ENCODE peak calls at places on chromosomes 5 and 9, in eight cellular contexts. B is A549, E is HCT116, K is astrocyte, D is mesendoderm, X is neural progenitor cell, A is IMR-90, M is mesenchymal stem cell. W is an unnamed sample.

GRCh38 chr9:27453860-27454553 is 70.1 kb upstream of the IFNK start:
- DNase-seq in B (no peak), E (no peak), K (no peak), D (no peak), X (no peak), A (no peak), M (no peak), W (no peak)

GRCh38 chr9:2502760-2503159 is 118.8 kb upstream of the VLDLR start:
- DNase-seq in B (no peak), E (no peak), K (peak), D (peak), X (no peak), A (peak), M (no peak), W (no peak)

GRCh38 chr5:95859327-95860060 is 37.0 kb upstream of the GLRX start:
- DNase-seq in B (peak), E (no peak), K (no peak), D (peak), X (no peak), A (no peak), M (no peak), W (no peak)

GRCh38 chr5:151758141-151758429 is 346 bp downstream of the ATOX1 start:
- DNase-seq in B (no peak), E (no peak), K (no peak), D (no peak), X (no peak), A (no peak), M (no peak), W (no peak)

GRCh38 chr5:157575096-157575872 is at the start of gene ADAM19:
- DNase-seq in B (peak), E (no peak), K (peak), D (no peak), X (peak), A (peak), M (peak), W (peak)

GRCh38 chr5:179822444-179822990 is 1.8 kb downstream of the SQSTM1 start:
- DNase-seq in B (no peak), E (no peak), K (no peak), D (no peak), X (no peak), A (no peak), M (peak), W (no peak)

GRCh38 chr5:109964136-109964535 is 274.4 kb downstream of the MAN2A1 start:
- DNase-seq in B (no peak), E (no peak), K (peak), D (no peak), X (no peak), A (no peak), M (no peak), W (no peak)

GRCh38 chr9:97293207-97293721 is 14.2 kb upstream of the CCDC180 start:
- DNase-seq in B (no peak), E (no peak), K (peak), D (peak), X (no peak), A (peak), M (peak), W (no peak)

GRCh38 chr5:10860196-10860543 is 99.1 kb upstream of the DAP start:
- DNase-seq in B (no peak), E (no peak), K (no peak), D (no peak), X (no peak), A (no peak), M (no peak), W (no peak)

GRCh38 chr9:72089461-72090130 is 29.2 kb upstream of the C9orf57 start:
- DNase-seq in B (no peak), E (no peak), K (no peak), D (no peak), X (no peak), A (no peak), M (no peak), W (no peak)

GRCh38 chr5:157548513-157549282 is 26.9 kb downstream of the ADAM19 start:
- DNase-seq in B (peak), E (no peak), K (peak), D (no peak), X (no peak), A (peak), M (peak), W (no peak)

DNA sequence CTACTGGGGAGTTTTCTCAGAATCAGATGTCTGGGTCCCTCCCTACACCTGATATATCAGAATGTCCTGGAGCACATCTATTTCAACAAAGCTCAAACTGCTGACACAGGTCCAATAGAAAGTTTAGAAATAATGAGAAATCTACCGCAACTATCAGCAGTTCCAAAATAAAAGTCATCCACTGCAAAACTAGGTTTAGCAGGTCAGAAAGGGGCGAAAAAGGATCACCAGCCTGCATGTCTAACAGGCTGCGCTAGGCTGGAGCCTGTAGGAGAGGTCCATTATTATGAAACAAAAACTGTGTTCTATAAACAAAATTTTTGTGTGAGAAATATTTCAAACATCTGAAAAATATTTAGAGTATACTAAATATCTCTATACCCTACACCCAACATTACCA is 84.1 kb upstream of the RNF38 start:
- DNase-seq in B (no peak), E (no peak), K (no peak), D (no peak), X (no peak), A (peak), M (no peak), W (no peak)
- H3K4me2 ChIP-seq in B (no peak), E (no peak), K (no peak), D (no peak), X (peak), A (no peak), M (no peak), W (no peak)

GRCh38 chr9:79193506-79194223 is 378.1 kb upstream of the TLE4 start:
- DNase-seq in B (no peak), E (no peak), K (no peak), D (no peak), X (no peak), A (no peak), M (no peak), W (no peak)
- H3K4me3 ChIP-seq in B (no peak), E (no peak), K (no peak), D (no peak), X (no peak), A (no peak), M (no peak), W (no peak)

DNA sequence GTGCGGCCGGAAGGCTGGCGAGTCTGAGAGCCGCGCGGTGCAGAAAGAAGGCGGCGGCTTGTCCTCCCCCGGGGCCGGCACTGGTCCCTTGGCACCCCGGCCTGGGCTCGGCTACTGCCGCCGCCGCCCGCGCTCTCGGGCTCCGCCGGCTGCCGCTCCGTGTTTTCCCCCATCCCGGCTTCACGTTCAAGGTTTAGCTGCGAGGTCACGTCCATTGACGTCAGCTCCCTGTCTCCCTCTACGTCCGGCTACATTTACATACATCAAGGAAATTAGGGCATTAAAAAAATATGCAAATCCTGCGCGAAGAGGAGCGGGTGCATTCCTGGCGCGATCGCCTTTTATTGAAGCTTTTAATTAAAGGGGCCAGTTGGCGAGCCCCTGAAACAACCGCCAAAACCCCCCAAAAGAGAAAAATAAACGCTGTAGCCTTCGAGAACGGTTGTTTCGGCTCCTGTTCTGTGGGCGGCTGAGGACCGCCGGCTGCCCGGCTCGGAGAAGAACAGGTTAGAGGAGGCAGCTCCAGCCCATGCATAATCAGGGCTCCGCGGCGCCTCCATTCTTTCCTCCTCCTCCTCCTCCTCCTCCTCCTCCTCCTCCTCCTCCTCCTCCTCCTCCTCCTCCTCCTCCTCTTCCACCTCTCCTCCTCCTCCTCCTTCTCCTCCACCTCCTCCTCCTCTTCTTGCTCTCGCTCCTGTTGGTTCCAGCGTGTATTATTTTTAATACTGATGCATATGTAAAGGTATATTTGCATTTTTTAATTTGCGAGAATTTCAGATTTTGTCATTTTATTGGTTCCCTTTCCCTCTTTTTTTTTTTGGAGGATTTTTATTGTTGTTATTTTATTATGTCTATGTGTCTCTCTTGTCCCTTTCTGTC is 207.0 kb downstream of the MEF2C start:
- DNase-seq in B (peak), E (peak), K (peak), D (peak), X (peak), A (peak), M (peak), W (peak)
- H3K4me2 ChIP-seq in B (peak), E (peak), K (peak), D (peak), X (peak), A (peak), M (peak), W (peak)

GRCh38 chr5:149072791-149073190 is 9.9 kb upstream of the SH3TC2 start:
- DNase-seq in B (no peak), E (no peak), K (no peak), D (no peak), X (no peak), A (no peak), M (no peak), W (no peak)

GRCh38 chr5:149072376-149072775 is 9.5 kb upstream of the SH3TC2 start:
- DNase-seq in B (no peak), E (no peak), K (no peak), D (no peak), X (no peak), A (no peak), M (no peak), W (no peak)

GRCh38 chr5:149071216-149071615 is 8.4 kb upstream of the SH3TC2 start:
- DNase-seq in B (no peak), E (no peak), K (no peak), D (no peak), X (no peak), A (no peak), M (no peak), W (no peak)

GRCh38 chr5:149071756-149072155 is 8.9 kb upstream of the SH3TC2 start:
- DNase-seq in B (no peak), E (no peak), K (no peak), D (no peak), X (no peak), A (no peak), M (no peak), W (no peak)

GRCh38 chr5:149069711-149070110 is 6.8 kb upstream of the SH3TC2 start:
- DNase-seq in B (no peak), E (no peak), K (no peak), D (no peak), X (no peak), A (no peak), M (no peak), W (no peak)
- H3K4me3 ChIP-seq in B (no peak), E (no peak), K (no peak), D (no peak), X (no peak), A (no peak), M (no peak), W (no peak)

GRCh38 chr5:115501457-115501856 is 43.1 kb downstream of the FEM1C start:
- DNase-seq in B (no peak), E (no peak), K (no peak), D (no peak), X (no peak), A (no peak), M (no peak), W (no peak)
- H3K4me2 ChIP-seq in B (no peak), E (no peak), K (no peak), D (no peak), X (no peak), A (no peak), M (no peak), W (no peak)

DNA sequence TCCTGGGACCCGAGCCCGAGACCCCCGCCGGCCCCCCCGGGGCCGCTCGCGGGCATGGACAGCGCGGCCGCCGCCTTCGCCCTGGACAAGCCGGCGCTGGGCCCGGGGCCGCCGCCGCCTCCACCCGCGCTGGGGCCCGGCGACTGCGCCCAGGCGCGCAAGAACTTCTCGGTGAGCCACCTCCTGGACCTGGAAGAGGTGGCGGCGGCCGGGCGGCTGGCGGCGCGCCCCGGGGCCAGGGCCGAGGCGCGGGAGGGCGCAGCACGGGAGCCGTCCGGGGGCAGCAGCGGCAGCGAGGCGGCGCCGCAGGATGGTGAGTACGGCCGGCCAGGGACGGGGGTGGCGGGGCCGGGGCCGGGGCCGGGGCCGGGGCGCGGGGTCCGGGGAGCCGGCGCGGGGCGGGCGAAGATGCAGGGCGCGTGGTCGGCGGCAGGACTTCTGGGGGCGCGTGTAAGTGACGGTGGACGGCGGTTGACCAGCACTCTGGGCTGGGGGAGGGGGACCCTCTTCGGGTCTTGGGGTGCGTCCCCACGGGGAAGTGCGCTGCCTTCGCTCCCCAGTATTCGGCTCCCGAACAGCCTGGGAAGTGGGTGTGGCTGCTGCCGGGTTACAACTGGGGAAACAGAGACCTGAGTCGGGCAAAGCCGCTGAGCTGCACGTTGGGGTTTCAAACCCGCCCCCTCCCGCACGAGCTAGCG is 516 bp downstream of the PRRX2 start:
- DNase-seq in B (no peak), E (no peak), K (no peak), D (no peak), X (peak), A (no peak), M (no peak), W (no peak)
- H3K4me3 ChIP-seq in B (peak), E (peak), K (no peak), D (no peak), X (peak), A (peak), M (no peak), W (no peak)

GRCh38 chr5:127077346-127077745 is 4.0 kb upstream of the C5orf63 start:
- DNase-seq in B (no peak), E (no peak), K (no peak), D (peak), X (no peak), A (no peak), M (peak), W (no peak)

GRCh38 chr5:127085371-127085770 is 12.1 kb upstream of the C5orf63 start:
- DNase-seq in B (no peak), E (no peak), K (no peak), D (no peak), X (no peak), A (no peak), M (no peak), W (no peak)

GRCh38 chr5:127076730-127077129 is 3.4 kb upstream of the C5orf63 start:
- DNase-seq in B (no peak), E (no peak), K (peak), D (no peak), X (no peak), A (peak), M (peak), W (no peak)

GRCh38 chr5:127084656-127085055 is 11.4 kb upstream of the C5orf63 start:
- DNase-seq in B (no peak), E (no peak), K (no peak), D (no peak), X (no peak), A (no peak), M (no peak), W (no peak)

DNA sequence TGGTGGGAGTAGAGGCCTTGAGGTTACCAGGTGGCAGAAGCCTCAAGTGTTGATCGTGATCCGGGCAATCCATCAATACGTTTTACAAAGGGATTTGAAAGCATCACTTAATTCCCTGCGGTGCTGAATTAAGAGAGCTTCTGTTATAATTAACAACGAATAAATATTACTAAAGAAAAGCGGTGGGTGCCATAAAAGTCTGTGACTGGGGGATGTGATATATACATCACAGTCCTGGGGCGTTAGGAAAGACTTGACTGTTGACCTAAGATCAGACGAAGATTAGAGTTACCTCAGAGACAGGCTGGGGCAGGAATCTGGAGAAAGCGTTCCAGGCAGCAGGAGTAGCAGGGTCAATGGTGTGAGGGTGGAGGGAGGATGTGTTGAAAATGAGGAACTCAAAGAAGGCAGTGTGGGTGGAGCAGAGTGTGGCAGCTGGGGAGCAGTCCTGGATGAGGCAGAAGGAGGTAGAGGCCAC is 6.7 kb upstream of the C5orf63 start:
- DNase-seq in B (no peak), E (no peak), K (no peak), D (peak), X (peak), A (no peak), M (peak), W (no peak)
- H3K4me2 ChIP-seq in B (no peak), E (no peak), K (no peak), D (no peak), X (no peak), A (no peak), M (no peak), W (no peak)

GRCh38 chr5:159071382-159071781 is 28.3 kb downstream of the EBF1 start:
- DNase-seq in B (no peak), E (no peak), K (no peak), D (no peak), X (no peak), A (no peak), M (no peak), W (no peak)
- H3K4me3 ChIP-seq in B (no peak), E (no peak), K (no peak), D (no peak), X (no peak), A (no peak), M (no peak), W (peak)

DNA sequence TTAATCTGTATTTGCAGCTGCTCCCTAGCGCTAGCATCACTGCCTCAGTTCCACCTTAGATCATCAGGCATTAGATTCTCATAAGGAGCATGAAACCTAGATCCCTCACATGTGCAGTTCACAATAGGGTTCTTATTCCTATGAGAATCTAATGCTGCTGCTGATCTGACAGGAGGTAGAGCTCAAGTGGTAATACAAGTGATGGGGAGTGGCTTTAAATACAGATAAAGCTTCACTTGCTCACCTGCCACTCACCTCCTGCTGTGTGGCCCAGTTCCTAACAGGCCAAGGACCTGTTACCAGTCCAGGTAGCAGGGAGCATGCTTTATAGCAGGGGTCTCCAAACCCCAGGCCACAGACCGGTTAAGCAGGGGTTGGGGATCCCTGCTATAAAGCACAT is 22.6 kb upstream of the RNF20 start:
- DNase-seq in B (no peak), E (no peak), K (no peak), D (no peak), X (no peak), A (no peak), M (no peak), W (no peak)
- H3K4me2 ChIP-seq in B (no peak), E (no peak), K (no peak), D (no peak), X (no peak), A (no peak), M (no peak), W (no peak)